ENCODE peak calls at places on chromosomes 3 and 15, in eight cellular contexts. I is MM.1S; O is GM19239; Y is naive thymus-derived CD8-positive, alpha-beta T cell; W is pons; M is fibroblast of the aortic adventitia; R is WTC11; G is IMR-90. A is an unnamed sample.

GRCh38 chr15:64067564-64068030 is 21.3 kb upstream of the DAPK2 start:
- DNase-seq in I (peak), O (peak), Y (peak), W (peak), M (peak), R (peak), G (peak), A (peak)

GRCh38 chr15:65580287-65580686 is 30.6 kb downstream of the INTS14 start:
- DNase-seq in I (no peak), O (no peak), Y (no peak), W (no peak), M (peak), R (no peak), G (peak), A (peak)

GRCh38 chr15:87604857-87605446 is 651.6 kb downstream of the NTRK3 start:
- DNase-seq in I (peak), O (no peak), Y (peak), W (peak), M (peak), R (peak), G (no peak), A (no peak)

GRCh38 chr15:99916668-99917223 is 183.5 kb upstream of the LYSMD4 start:
- DNase-seq in I (no peak), O (no peak), Y (no peak), W (no peak), M (no peak), R (no peak), G (no peak), A (no peak)

GRCh38 chr3:48344867-48345507 is 11.5 kb upstream of the SPINK8 start:
- DNase-seq in I (no peak), O (no peak), Y (no peak), W (no peak), M (no peak), R (no peak), G (no peak), A (no peak)

GRCh38 chr15:100572362-100572983 is 29.5 kb downstream of the LINS1 start:
- DNase-seq in I (peak), O (no peak), Y (peak), W (peak), M (peak), R (no peak), G (peak), A (peak)

GRCh38 chr3:170486398-170486797 is 67.7 kb downstream of the CLDN11 start:
- DNase-seq in I (no peak), O (no peak), Y (no peak), W (no peak), M (no peak), R (no peak), G (no peak), A (no peak)

GRCh38 chr3:134143828-134144390 is 106.8 kb downstream of the RYK start:
- DNase-seq in I (no peak), O (no peak), Y (no peak), W (no peak), M (no peak), R (no peak), G (no peak), A (no peak)

GRCh38 chr3:181773921-181774320 is 62.2 kb downstream of the SOX2 start:
- DNase-seq in I (no peak), O (no peak), Y (no peak), W (peak), M (no peak), R (no peak), G (no peak), A (no peak)

GRCh38 chr3:112378989-112379692 is 46.2 kb downstream of the CD200 start:
- DNase-seq in I (no peak), O (no peak), Y (no peak), W (no peak), M (peak), R (no peak), G (peak), A (peak)

GRCh38 chr3:114566162-114566755 is 272.4 kb downstream of the TIGIT start:
- DNase-seq in I (peak), O (peak), Y (no peak), W (no peak), M (no peak), R (no peak), G (no peak), A (no peak)

GRCh38 chr15:89362203-89363101 is 27.8 kb upstream of the POLG start:
- DNase-seq in I (no peak), O (no peak), Y (no peak), W (peak), M (no peak), R (no peak), G (no peak), A (no peak)

A was measured in adipocyte.